ENCODE peak calls at places on chromosomes 4 and X, in five cellular contexts. S is sigmoid colon; M is H9; I is CD8-positive, alpha-beta T cell; O is right lobe of liver. J is an unnamed sample. For H3K4me1 and H3K27me3, the result is how much of the 10 kb centered on the place peaks cover.

GRCh38 chrX:20514358-20514757 is 247.6 kb upstream of the RPS6KA3 start:
- DNase-seq in I (no peak), S (no peak), M (no peak), O (no peak), J (no peak)

GRCh38 chrX:114787016-114787415 is 203.1 kb downstream of the HTR2C start:
- DNase-seq in S (no peak), O (no peak), M (no peak), I (no peak), J (no peak)

GRCh38 chr4:100288167-100288566 is 97.9 kb upstream of the DDIT4L start:
- DNase-seq in M (no peak), O (no peak), S (no peak), I (no peak), J (no peak)

GRCh38 chrX:64580035-64580434 is 184.8 kb upstream of the MTMR8 start:
- DNase-seq in S (no peak), I (no peak), M (peak), O (no peak), J (no peak)

GRCh38 chrX:150880808-150881165 is 17.7 kb downstream of the CD99L2 start:
- DNase-seq in O (no peak), S (no peak), M (no peak), I (no peak), J (peak)

GRCh38 chr4:34196375-34196774 is 2047.9 kb downstream of the ARAP2 start:
- DNase-seq in O (no peak), S (no peak), I (no peak), M (no peak), J (no peak)

GRCh38 chrX:23127586-23127985 is 127.8 kb downstream of the DDX53 start:
- DNase-seq in I (no peak), M (no peak), S (no peak), O (no peak), J (no peak)

GRCh38 chr4:17063870-17064269 is 165.4 kb upstream of the LDB2 start:
- DNase-seq in M (no peak), I (no peak), S (no peak), O (no peak), J (no peak)

GRCh38 chr4:13912436-13912835 is 284.9 kb upstream of the BOD1L1 start:
- DNase-seq in S (no peak), O (no peak), M (no peak), I (no peak), J (no peak)

GRCh38 chrX:76957485-76957884 is 489.7 kb upstream of the FGF16 start:
- DNase-seq in I (no peak), M (no peak), S (no peak), O (no peak), J (no peak)

GRCh38 chr4:104592894-104593470 is 98.3 kb upstream of the CXXC4 start:
- DNase-seq in S (no peak), O (no peak), M (no peak), I (no peak), J (no peak)

GRCh38 chrX:67619253-67619652 is 75.4 kb downstream of the AR start:
- DNase-seq in O (no peak), S (no peak), I (no peak), M (no peak), J (no peak)

GRCh38 chrX:44428989-44429627 is 85.6 kb upstream of the EFHC2 start:
- DNase-seq in M (no peak), O (no peak), S (no peak), I (no peak), J (no peak)

GRCh38 chr4:109649872-109650271 is 53.4 kb downstream of the CASP6 start:
- DNase-seq in S (no peak), M (no peak), O (no peak), I (no peak), J (no peak)

GRCh38 chr4:84502955-84503373 is 3.9 kb upstream of the NKX6-1 start:
- DNase-seq in M (no peak), O (no peak), I (no peak), S (no peak), J (no peak)

GRCh38 chrX:132470179-132470578 is 18.7 kb downstream of the MBNL3 start:
- DNase-seq in O (no peak), M (no peak), I (no peak), S (no peak), J (no peak)

GRCh38 chr4:176270669-176271068 is 1.6 kb upstream of the ASB5 start:
- DNase-seq in I (no peak), S (peak), O (no peak), M (no peak), J (no peak)

GRCh38 chr4:47662975-47663374 is 174.9 kb downstream of the CORIN start:
- DNase-seq in S (no peak), M (no peak), I (no peak), O (no peak), J (peak)

GRCh38 chr4:2259541-2260267 is 2.2 kb downstream of the MXD4 start:
- DNase-seq in O (peak), I (no peak), S (peak), M (no peak), J (no peak)

GRCh38 chr4:121698119-121698732 is 1.4 kb upstream of the ANXA5 start:
- DNase-seq in S (no peak), M (no peak), O (no peak), I (no peak), J (no peak)

GRCh38 chr4:121696140-121696640 is 590 bp downstream of the ANXA5 start:
- DNase-seq in M (no peak), S (peak), O (peak), I (peak), J (peak)

GRCh38 chr4:121697626-121698025 is 846 bp upstream of the ANXA5 start:
- DNase-seq in M (no peak), S (no peak), O (no peak), I (no peak), J (no peak)

GRCh38 chr4:121693450-121693849 is 3.3 kb downstream of the ANXA5 start:
- DNase-seq in O (no peak), M (no peak), I (no peak), S (no peak), J (no peak)

GRCh38 chr4:121696641-121697461 is at the start of gene ANXA5:
- DNase-seq in M (peak), I (peak), O (peak), S (peak), J (peak)
- TF ChIP-seq CTCF in M (peak), I (no peak), O (peak), S (no peak), J (peak)

DNA sequence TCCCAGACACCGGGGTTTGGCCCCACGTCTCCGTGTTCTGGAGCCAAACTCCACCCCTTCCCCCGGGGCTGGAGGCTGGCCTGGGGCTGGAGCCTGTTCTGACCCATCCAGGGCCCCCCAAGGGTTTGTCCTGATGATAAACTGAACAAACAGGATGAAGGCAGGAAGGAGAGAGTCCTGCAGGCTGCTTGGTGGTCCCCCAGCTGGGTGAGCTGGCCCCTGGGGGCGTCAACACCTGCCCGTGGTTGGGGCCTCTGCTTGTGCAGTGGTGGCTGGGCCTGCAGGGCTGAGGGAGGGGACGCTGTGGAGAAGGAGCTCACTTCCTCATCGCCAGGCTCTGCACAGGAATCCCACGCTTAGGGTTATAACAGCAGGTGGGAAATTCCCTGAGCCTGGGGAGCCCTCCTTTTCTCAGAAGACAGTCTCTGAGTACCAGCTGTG is 2.3 kb downstream of the SH3TC1 start:
- DNase-seq in M (no peak), O (no peak), I (no peak), S (no peak), J (no peak)
- H3K4me1 ChIP-seq in M (under half), O (under half), I (half or more), S (under half), J (under half)

DNA sequence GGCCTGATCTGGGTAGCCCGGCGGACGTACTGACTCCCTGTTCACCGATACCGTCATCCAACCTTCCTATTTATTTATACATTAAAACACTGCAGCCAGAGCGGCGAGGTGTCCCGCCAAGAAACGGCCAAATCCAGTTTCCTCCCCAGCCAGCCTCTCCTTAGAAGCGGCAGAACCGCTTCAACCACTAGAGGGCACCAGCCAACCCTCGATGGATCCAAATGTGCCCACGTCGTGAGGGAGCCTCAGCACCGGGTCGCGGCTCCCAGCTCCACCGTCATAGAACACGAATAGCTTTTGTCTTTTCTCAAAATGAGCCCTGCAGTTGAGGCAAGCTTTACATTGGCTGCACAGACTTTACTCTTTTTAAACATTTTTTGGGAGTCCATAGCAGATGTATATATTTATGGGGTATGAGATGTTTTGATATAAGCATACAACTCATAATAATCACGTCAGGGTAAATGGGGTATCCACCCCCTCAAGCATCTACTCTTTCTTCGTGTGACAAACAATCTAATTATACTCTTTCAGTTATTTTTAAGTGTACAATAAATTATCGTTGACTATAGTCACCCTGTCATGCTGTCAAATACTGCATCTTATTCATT is 13.0 kb upstream of the HELT start:
- DNase-seq in S (peak), O (peak), I (peak), M (peak), J (peak)
- H3K27me3 ChIP-seq in S (under half), O (under half), I (under half), M (under half), J (under half)

GRCh38 chr4:41994461-41994860 is 4.1 kb downstream of the SLC30A9 start:
- DNase-seq in S (no peak), O (no peak), M (no peak), I (no peak), J (no peak)
- TF ChIP-seq CTCF in S (no peak), O (no peak), M (peak), I (no peak), J (no peak)

DNA sequence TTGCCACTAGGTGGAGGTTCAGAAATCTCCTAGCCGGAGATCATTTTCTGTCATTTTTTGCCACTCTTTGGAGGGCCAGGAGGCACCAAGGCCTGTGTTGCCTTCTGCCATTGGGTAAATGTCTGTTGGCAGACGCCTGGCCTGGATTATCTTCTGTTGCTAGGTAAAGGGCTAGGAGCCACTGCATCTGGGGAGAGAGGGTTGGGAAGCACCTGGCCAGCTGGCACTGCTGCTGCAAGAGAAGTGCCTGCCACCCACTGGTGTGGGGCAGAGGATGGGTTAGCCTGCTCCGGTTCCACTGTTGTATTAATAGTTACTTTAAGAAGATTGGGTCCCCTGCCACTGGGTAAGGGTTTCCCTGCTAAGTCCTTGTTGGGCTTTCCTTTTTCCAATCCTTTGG is 58.1 kb downstream of the AWAT2 start:
- DNase-seq in I (no peak), M (no peak), S (no peak), O (no peak), J (no peak)
- H3K4me1 ChIP-seq in I (under half), M (under half), S (under half), O (under half), J (under half)

DNA sequence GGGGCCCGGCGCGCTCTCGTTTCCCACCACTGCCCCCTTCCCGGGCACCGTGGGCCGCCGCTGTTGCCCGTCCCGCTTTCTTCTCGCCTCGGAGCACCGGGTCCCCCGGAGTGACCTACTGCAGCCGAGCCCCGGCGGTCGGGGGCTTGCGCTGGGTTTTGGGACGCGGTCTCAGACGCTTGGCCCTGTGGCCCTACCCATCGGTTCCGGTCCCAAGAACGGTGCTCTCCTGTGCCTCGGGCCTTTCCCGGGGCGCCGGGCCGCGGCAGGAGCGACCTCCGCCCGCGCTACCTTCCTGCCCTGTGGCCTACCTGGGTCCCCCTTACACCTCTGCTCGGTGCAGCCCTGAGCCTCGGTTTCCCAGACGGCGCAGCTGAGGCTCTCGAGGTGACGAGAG is 21.6 kb upstream of the HMX1 start:
- DNase-seq in M (no peak), S (no peak), O (no peak), I (no peak), J (no peak)
- H3K27me3 ChIP-seq in M (half or more), S (half or more), O (under half), I (under half), J (half or more)

J was measured in MM.1S.